ENCODE peak calls at places on chromosomes 6 and 20, in nine cellular contexts. Q is AG09309; V is activated naive CD4-positive, alpha-beta T cell treated with Interleukin-2 at 50 U/mL for 16 hours; W is CD4-positive, alpha-beta T cell; I is NCI-H1105; C is NCI-H1417 treated with DMSO at 0.1 percent for 48 hours; E is SW480; Y is ELF-1; X is upper lobe of right lung. P is an unnamed sample.

GRCh38 chr6:137928286-137928685 is 61.2 kb downstream of the TNFAIP3 start:
- DNase-seq in Q (no peak), V (peak; percentile 40), W (no peak), I (no peak), C (no peak), E (no peak), Y (no peak), X (peak; percentile 65), P (no peak)

GRCh38 chr6:116405147-116405546 is 34.4 kb downstream of the DSE start:
- DNase-seq in Q (no peak), V (no peak), W (no peak), I (no peak), C (no peak), E (no peak), Y (no peak), X (no peak), P (no peak)

GRCh38 chr6:31729979-31730630 is 1.0 kb upstream of the DDAH2 start:
- DNase-seq in Q (no peak), V (peak; percentile 60), W (peak; percentile 51), I (peak; percentile 81), C (no peak), E (peak; percentile 78), Y (peak; percentile 99), X (peak; percentile 90), P (peak; percentile 97)

GRCh38 chr6:79269877-79270276 is 35.4 kb upstream of the HMGN3 start:
- DNase-seq in Q (peak; percentile 27), V (no peak), W (no peak), I (no peak), C (no peak), E (no peak), Y (peak; percentile 3), X (no peak), P (peak; percentile 88)

GRCh38 chr6:122128445-122128844 is 271.0 kb upstream of the HSF2 start:
- DNase-seq in Q (no peak), V (no peak), W (no peak), I (no peak), C (no peak), E (no peak), Y (no peak), X (no peak), P (no peak)

GRCh38 chr6:26380256-26380655 is 2.7 kb upstream of the BTN2A2 start:
- DNase-seq in Q (no peak), V (no peak), W (no peak), I (no peak), C (no peak), E (no peak), Y (no peak), X (no peak), P (no peak)

GRCh38 chr6:122790740-122791679 is 2.0 kb downstream of the SMPDL3A start:
- DNase-seq in Q (no peak), V (no peak), W (no peak), I (no peak), C (no peak), E (no peak), Y (no peak), X (no peak), P (no peak)

GRCh38 chr20:16215056-16215455 is 358.2 kb downstream of the KIF16B start:
- DNase-seq in Q (no peak), V (no peak), W (no peak), I (no peak), C (no peak), E (no peak), Y (no peak), X (no peak), P (no peak)

GRCh38 chr6:32852018-32852843 is 1.3 kb downstream of the TAP1 start:
- DNase-seq in Q (no peak), V (peak; percentile 48), W (peak; percentile 26), I (no peak), C (no peak), E (peak; percentile 8), Y (no peak), X (no peak), P (no peak)

GRCh38 chr20:54668271-54669053 is 193.1 kb downstream of the DOK5 start:
- DNase-seq in Q (no peak), V (peak; percentile 12), W (peak; percentile 5), I (no peak), C (no peak), E (no peak), Y (peak; percentile 55), X (no peak), P (peak; percentile 25)

GRCh38 chr20:16381444-16381843 is 191.8 kb downstream of the KIF16B start:
- DNase-seq in Q (no peak), V (no peak), W (no peak), I (no peak), C (no peak), E (no peak), Y (no peak), X (no peak), P (no peak)

GRCh38 chr6:3232017-3232838 is 4.8 kb upstream of the TUBB2B start:
- DNase-seq in Q (no peak), V (no peak), W (no peak), I (peak; percentile 52), C (no peak), E (no peak), Y (peak; percentile 39), X (no peak), P (no peak)

GRCh38 chr6:97186416-97186999 is 96.5 kb downstream of the MMS22L start:
- DNase-seq in Q (peak; percentile 29), V (peak; percentile 61), W (peak; percentile 58), I (peak; percentile 67), C (no peak), E (peak; percentile 28), Y (peak; percentile 38), X (peak; percentile 61), P (peak; percentile 83)

GRCh38 chr6:50455029-50455428 is 258.3 kb upstream of the TFAP2D start:
- DNase-seq in Q (no peak), V (no peak), W (no peak), I (no peak), C (no peak), E (no peak), Y (no peak), X (no peak), P (no peak)

GRCh38 chr6:1082040-1082935 is 229.6 kb upstream of the FOXQ1 start:
- DNase-seq in Q (peak; percentile 72), V (no peak), W (no peak), I (no peak), C (no peak), E (no peak), Y (no peak), X (no peak), P (peak; percentile 67)

GRCh38 chr6:35415065-35415880 is 36.9 kb upstream of the FANCE start:
- DNase-seq in Q (peak; percentile 72), V (peak; percentile 27), W (peak; percentile 10), I (peak; percentile 75), C (peak; percentile 13), E (peak; percentile 27), Y (peak; percentile 71), X (peak; percentile 77), P (peak; percentile 95)

GRCh38 chr6:99151634-99152344 is 197.7 kb downstream of the FAXC start:
- DNase-seq in Q (no peak), V (peak; percentile 28), W (no peak), I (no peak), C (no peak), E (peak; percentile 15), Y (peak; percentile 62), X (peak; percentile 67), P (peak; percentile 39)

GRCh38 chr6:37368961-37369320 is 15.2 kb downstream of the RNF8 start:
- DNase-seq in Q (no peak), V (no peak), W (no peak), I (no peak), C (no peak), E (no peak), Y (no peak), X (no peak), P (no peak)

GRCh38 chr20:35312348-35312747 is 20.1 kb upstream of the FAM83C start:
- DNase-seq in Q (peak; percentile 61), V (no peak), W (no peak), I (no peak), C (no peak), E (peak; percentile 99), Y (no peak), X (no peak), P (peak; percentile 92)

GRCh38 chr6:165641672-165642156 is 21.3 kb downstream of the PDE10A start:
- DNase-seq in Q (no peak), V (no peak), W (no peak), I (no peak), C (no peak), E (no peak), Y (no peak), X (no peak), P (no peak)

GRCh38 chr6:106540907-106541306 is 88.4 kb downstream of the RTN4IP1 start:
- DNase-seq in Q (no peak), V (no peak), W (no peak), I (no peak), C (no peak), E (no peak), Y (no peak), X (no peak), P (no peak)